ENCODE peak calls at places on chromosomes 1 and 21, in five cellular contexts. W is BJ, T is HCT116, H is ovary, K is brain microvascular endothelial cell. G is an unnamed sample. For H3K27me3, the result is how much of the 10 kb centered on the place peaks cover.

GRCh38 chr21:44400791-44401385 is 47.5 kb downstream of the TRPM2 start:
- DNase-seq in T (no peak), W (no peak), K (no peak), H (peak), G (no peak)

GRCh38 chr1:187157115-187157514 is 328.4 kb downstream of the PLA2G4A start:
- DNase-seq in T (no peak), W (no peak), K (no peak), H (no peak), G (no peak)

GRCh38 chr1:217498209-217498608 is 132.7 kb downstream of the GPATCH2 start:
- DNase-seq in T (no peak), K (no peak), W (no peak), H (no peak), G (no peak)

GRCh38 chr1:94983343-94983742 is 56.4 kb upstream of the CNN3 start:
- DNase-seq in W (no peak), H (no peak), K (peak), T (no peak), G (peak)

GRCh38 chr1:40383095-40383487 is 9.6 kb downstream of the SMAP2 start:
- DNase-seq in H (no peak), T (no peak), K (no peak), W (no peak), G (no peak)

GRCh38 chr1:71987210-71987609 is 295.1 kb downstream of the NEGR1 start:
- DNase-seq in K (no peak), H (no peak), T (no peak), W (no peak), G (no peak)

GRCh38 chr1:172697463-172698100 is 38.7 kb downstream of the FASLG start:
- DNase-seq in K (no peak), W (no peak), T (no peak), H (no peak), G (no peak)

GRCh38 chr21:18252686-18253085 is 8.1 kb downstream of the CHODL start:
- DNase-seq in H (no peak), K (no peak), W (no peak), T (no peak), G (no peak)

GRCh38 chr1:170250531-170251276 is 104.9 kb downstream of the NTMT2 start:
- DNase-seq in W (no peak), H (no peak), T (no peak), K (no peak), G (no peak)

GRCh38 chr1:233114159-233114558 is 163.7 kb downstream of the NTPCR start:
- DNase-seq in T (peak), W (no peak), K (peak), H (no peak), G (no peak)

GRCh38 chr21:46099476-46099875 is 1.6 kb downstream of the COL6A2 start:
- DNase-seq in K (no peak), H (peak), W (no peak), T (no peak), G (peak)

GRCh38 chr1:221439008-221439733 is 302.7 kb downstream of the DUSP10 start:
- DNase-seq in H (no peak), T (peak), K (peak), W (no peak), G (peak)

GRCh38 chr1:109466440-109467300 is at the start of gene SYPL2:
- DNase-seq in W (no peak), K (no peak), H (peak), T (no peak), G (peak)

GRCh38 chr1:168092566-168093355 is 44.0 kb downstream of the GPR161 start:
- DNase-seq in T (peak), W (no peak), K (no peak), H (no peak), G (no peak)

GRCh38 chr1:67094191-67094590 is 40.2 kb upstream of the SLC35D1 start:
- DNase-seq in K (no peak), W (no peak), H (no peak), T (no peak), G (no peak)

GRCh38 chr1:223231581-223231980 is 88.5 kb upstream of the TLR5 start:
- DNase-seq in W (no peak), H (no peak), K (no peak), T (no peak), G (peak)

GRCh38 chr1:145916745-145917144 is 1.8 kb downstream of the PEX11B start:
- DNase-seq in T (no peak), W (no peak), H (no peak), K (peak), G (peak)

GRCh38 chr1:220684890-220685289 is 5.3 kb upstream of the C1orf115 start:
- DNase-seq in K (no peak), T (no peak), W (no peak), H (no peak), G (no peak)

GRCh38 chr1:85504417-85504816 is 39.5 kb upstream of the DDAH1 start:
- DNase-seq in T (no peak), K (no peak), H (no peak), W (no peak), G (no peak)

GRCh38 chr1:177174921-177175634 is 4.3 kb downstream of the BRINP2 start:
- DNase-seq in W (no peak), K (no peak), H (no peak), T (no peak), G (no peak)

GRCh38 chr1:27872802-27873665 is 690 bp downstream of the THEMIS2 start:
- DNase-seq in H (no peak), T (no peak), W (no peak), K (no peak), G (peak)

GRCh38 chr1:41830711-41831110 is 88.0 kb downstream of the HIVEP3 start:
- DNase-seq in T (no peak), K (no peak), H (no peak), W (no peak), G (no peak)

GRCh38 chr1:212139526-212140137 is 104.1 kb downstream of the DTL start:
- DNase-seq in W (no peak), K (no peak), T (no peak), H (no peak), G (no peak)

GRCh38 chr1:44407430-44408180 is 2.5 kb downstream of the RNF220 start:
- DNase-seq in H (no peak), T (no peak), W (no peak), K (no peak), G (no peak)

GRCh38 chr1:182552527-182552926 is 36.5 kb downstream of the RNASEL start:
- DNase-seq in H (no peak), K (no peak), T (no peak), W (no peak), G (no peak)

GRCh38 chr1:183977717-183978116 is 59.8 kb downstream of the COLGALT2 start:
- DNase-seq in W (no peak), T (no peak), K (no peak), H (no peak), G (no peak)

GRCh38 chr1:228891134-228892034 is 156.1 kb downstream of the RHOU start:
- DNase-seq in K (no peak), T (no peak), W (peak), H (no peak), G (no peak)

GRCh38 chr1:22318279-22318983 is 133.2 kb upstream of the ZBTB40 start:
- DNase-seq in K (no peak), W (no peak), T (no peak), H (peak), G (no peak)

GRCh38 chr1:33257759-33258712 is 1.7 kb downstream of the ZNF362 start:
- DNase-seq in W (no peak), T (no peak), H (no peak), K (no peak), G (peak)

GRCh38 chr1:178470411-178470960 is 26.3 kb downstream of the CLEC20A start:
- DNase-seq in T (no peak), K (no peak), W (no peak), H (no peak), G (no peak)

GRCh38 chr1:20080441-20081330 is 10.7 kb downstream of the PLA2G5 start:
- DNase-seq in W (no peak), K (no peak), H (no peak), T (no peak), G (peak)

GRCh38 chr1:17775796-17776195 is 20.7 kb downstream of the ACTL8 start:
- DNase-seq in K (no peak), W (no peak), H (no peak), T (no peak), G (no peak)

GRCh38 chr1:110255388-110255787 is 45.3 kb downstream of the KCNC4 start:
- DNase-seq in K (no peak), W (no peak), H (no peak), T (no peak), G (no peak)

GRCh38 chr1:159197767-159198557 is 6.7 kb upstream of the ACKR1 start:
- DNase-seq in K (peak), H (peak), T (peak), W (peak), G (peak)

GRCh38 chr1:183870351-183871077 is 65.6 kb downstream of the RGL1 start:
- DNase-seq in H (peak), T (no peak), W (no peak), K (peak), G (peak)

GRCh38 chr1:1380860-1381259 is 5.9 kb upstream of the AURKAIP1 start:
- DNase-seq in T (no peak), H (no peak), K (no peak), W (no peak), G (no peak)

GRCh38 chr21:32009263-32009662 is 136.4 kb downstream of the HUNK start:
- DNase-seq in H (no peak), K (no peak), W (no peak), T (no peak), G (no peak)

DNA sequence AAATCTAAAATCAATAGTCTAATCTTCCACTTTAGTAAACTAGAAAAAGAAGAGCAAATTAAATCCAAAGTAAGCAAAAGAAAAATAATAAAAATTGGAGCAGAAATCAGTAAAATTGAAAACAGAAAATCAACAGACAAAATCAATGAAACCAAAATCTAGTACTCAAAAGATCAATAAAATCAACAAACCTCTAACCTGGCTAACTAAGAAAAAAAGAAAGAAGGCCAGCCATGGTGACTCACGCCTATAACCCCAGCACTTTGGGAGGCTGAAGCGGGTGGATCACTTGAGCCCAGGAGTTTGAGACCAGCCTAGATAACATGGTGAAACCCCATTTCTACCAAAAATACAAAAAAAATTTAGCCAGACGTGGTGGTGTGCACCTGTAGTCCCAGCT is 22.8 kb downstream of the PDIK1L start:
- DNase-seq in W (no peak), K (no peak), H (no peak), T (no peak), G (no peak)
- H3K27me3 ChIP-seq in W (under half), K (under half), H (under half), T (under half), G (under half)

GRCh38 chr1:231240531-231240882 is 505 bp upstream of the GNPAT start:
- DNase-seq in W (no peak), T (no peak), K (no peak), H (peak), G (no peak)

GRCh38 chr1:231238298-231238697 is 2.7 kb upstream of the GNPAT start:
- DNase-seq in W (no peak), K (no peak), T (no peak), H (no peak), G (no peak)

GRCh38 chr1:231240883-231241735 is at the start of gene GNPAT:
- DNase-seq in K (peak), T (peak), W (peak), H (peak), G (peak)

GRCh38 chr1:231242516-231243198 is 1.6 kb downstream of the GNPAT start:
- DNase-seq in W (no peak), T (no peak), K (peak), H (no peak), G (peak)

DNA sequence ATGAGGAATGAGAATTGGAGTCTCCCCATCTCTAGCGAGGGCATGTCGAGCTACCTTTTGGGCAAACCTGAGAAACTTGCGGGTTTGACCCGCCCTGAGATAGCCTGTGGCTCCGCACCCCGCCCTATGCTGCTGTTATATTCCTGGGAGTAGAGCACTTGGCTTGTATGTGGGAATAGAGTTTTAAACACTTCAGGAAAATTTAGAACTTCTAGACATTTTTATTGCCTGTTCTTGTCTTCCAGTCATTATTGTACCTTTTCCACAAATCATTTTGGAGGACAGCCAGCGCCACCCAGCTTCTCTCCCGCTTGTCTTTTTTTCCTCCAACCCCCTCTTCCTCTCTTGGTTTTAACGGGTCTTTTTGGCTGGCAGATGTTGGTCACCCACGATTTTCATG is 739 bp downstream of the GNPAT start:
- DNase-seq in W (no peak), H (no peak), K (no peak), T (no peak), G (no peak)
- TF ChIP-seq CTCF in W (no peak), H (no peak), K (no peak), T (no peak), G (no peak)

DNA sequence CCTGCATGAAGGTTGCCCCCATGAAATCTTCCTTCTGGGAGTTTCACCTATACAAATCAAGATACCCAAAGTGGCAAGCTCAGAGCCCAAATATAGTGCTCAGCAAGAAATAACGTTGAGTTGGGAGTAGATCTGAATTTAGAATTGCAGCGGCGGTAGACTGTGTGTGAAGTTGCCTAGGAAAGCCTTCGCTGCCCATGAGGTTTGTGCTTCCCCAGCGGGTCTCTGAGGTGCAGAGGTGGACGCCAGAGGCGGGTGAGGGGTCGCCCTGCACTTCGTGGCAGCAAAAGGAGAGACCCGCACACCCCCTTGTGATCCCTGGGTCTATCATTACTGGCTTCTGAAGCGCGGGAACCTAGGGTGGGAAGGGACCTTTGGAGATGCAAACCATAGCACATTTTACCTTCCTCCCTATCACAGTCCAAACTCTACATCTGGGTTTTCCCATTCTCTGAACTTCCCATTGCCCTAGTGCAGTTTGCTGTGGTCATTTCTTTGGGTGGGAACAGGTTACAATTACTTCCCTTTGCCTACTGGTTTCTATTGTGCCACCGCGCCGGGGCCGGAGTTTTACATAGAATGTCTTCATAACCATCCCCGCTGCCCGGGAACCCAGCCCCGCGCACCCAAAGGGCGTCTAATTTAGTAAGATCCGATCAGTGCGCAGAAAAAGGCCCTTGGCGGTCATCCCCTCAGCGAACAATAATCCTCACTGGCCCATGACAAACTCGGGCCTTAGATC is 5.2 kb downstream of the TBX15 start:
- DNase-seq in W (no peak), T (no peak), K (no peak), H (no peak), G (no peak)
- H3K27me3 ChIP-seq in W (under half), T (under half), K (under half), H (under half), G (under half)

DNA sequence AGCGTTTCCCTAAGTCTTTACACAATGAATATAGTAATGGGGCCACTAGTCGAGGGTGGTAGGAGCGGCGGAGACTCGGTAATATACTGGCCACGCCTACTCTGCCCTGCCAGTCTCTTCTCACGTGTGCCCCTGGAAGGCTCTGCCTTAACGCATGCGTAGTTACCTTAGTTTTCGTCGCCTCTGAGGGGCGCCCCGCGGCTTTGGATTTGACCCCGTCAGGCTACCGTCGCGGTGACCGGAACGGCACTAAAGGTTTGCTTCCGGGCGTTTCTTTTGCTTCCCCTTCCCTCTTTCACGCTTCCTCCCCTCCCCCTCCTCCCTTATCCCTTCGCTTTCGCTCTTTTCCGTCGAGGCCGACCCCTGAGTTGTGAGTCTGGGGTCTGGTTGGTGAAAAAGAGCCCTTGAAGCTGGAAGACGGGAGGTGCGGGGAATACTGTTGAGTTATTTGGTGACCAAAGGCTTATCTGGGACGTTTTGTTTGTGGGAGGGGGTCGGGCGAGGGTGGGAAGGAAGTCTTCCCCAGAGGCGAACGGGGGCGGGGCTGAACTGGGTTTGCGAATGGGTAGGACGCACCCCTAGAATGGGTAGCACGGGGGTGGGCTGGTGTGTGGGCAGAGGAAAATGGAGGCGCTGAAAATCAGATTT is at the start of gene SETDB1:
- DNase-seq in T (peak), K (peak), W (peak), H (peak), G (peak)
- TF ChIP-seq CTCF in T (no peak), K (peak), W (peak), H (no peak), G (no peak)

GRCh38 chr1:6244401-6245054 is 549 bp downstream of the HES3 start:
- DNase-seq in K (no peak), T (no peak), H (no peak), W (no peak), G (no peak)

GRCh38 chr1:6241887-6242740 is 1.9 kb upstream of the HES3 start:
- DNase-seq in K (no peak), H (peak), W (no peak), T (no peak), G (peak)

GRCh38 chr1:6243993-6244392 is at the start of gene HES3:
- DNase-seq in H (no peak), W (no peak), K (no peak), T (no peak), G (peak)

GRCh38 chr1:6241107-6241886 is 2.7 kb upstream of the HES3 start:
- DNase-seq in W (no peak), T (no peak), K (no peak), H (no peak), G (peak)

DNA sequence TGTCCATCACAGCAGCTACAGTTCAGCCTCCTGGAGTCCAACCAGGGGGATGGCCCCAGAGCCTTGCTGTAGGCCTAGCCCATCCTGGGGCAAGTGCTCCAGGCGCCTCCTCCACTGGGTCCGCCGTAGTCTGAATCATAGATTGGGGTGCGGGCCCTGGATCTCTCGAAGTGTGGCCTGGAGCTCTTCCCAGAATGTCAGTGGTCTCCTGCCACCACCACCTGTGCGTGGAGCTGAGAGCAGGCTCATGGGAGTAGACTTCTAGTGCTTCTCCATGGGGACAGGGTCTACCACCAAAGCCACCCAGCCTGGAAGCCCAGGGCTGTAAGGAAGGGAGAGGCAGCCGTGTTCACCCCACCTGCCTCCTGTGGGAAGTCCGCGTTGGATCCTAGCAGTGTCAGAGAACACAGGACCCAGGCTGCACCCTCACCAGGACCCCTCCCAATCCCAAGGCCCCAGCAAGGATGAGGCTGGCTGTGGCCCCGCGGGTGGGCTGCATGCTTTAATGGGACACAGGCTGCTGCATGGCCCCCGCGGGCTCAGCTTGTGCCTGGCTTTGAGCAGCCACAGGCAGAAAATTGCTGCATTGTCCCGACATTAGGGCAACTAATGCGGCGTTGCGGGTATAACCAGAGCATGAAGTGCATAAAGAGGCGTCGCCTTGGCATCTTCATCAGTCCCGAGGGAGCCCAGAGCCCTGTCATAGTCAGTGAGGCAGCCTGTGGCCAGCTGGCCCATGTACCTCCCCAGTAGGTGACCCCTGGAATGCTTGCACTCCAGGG is 735 bp upstream of the HES3 start:
- DNase-seq in H (no peak), W (no peak), K (no peak), T (no peak), G (peak)
- H3K27me3 ChIP-seq in H (under half), W (under half), K (under half), T (under half), G (half or more)